ENCODE peak calls at places on chromosomes 2 and 18, in four cellular contexts. One of them, this sample, is unnamed.

GRCh38 chr2:114518738-114519137 is 76.3 kb downstream of the DPP10 start:
- DNase-seq in suprapubic skin: no peak
- DNase-seq in endothelial cell of umbilical vein: no peak
- DNase-seq in mucosa of descending colon: no peak
- DNase-seq in this sample: no peak

GRCh38 chr2:124066776-124067175 is 41.7 kb downstream of the CNTNAP5 start:
- DNase-seq in mucosa of descending colon: no peak
- DNase-seq in endothelial cell of umbilical vein: no peak
- DNase-seq in suprapubic skin: no peak
- DNase-seq in this sample: no peak

GRCh38 chr18:58604301-58604700 is 24.6 kb downstream of the ALPK2 start:
- DNase-seq in suprapubic skin: no peak
- DNase-seq in mucosa of descending colon: no peak
- DNase-seq in endothelial cell of umbilical vein: no peak
- DNase-seq in this sample: no peak

GRCh38 chr2:44902767-44903166 is 38.7 kb upstream of the SIX3 start:
- DNase-seq in endothelial cell of umbilical vein: no peak
- DNase-seq in suprapubic skin: no peak
- DNase-seq in mucosa of descending colon: no peak
- DNase-seq in this sample: no peak

GRCh38 chr18:75053028-75053624 is 155.8 kb downstream of the PTGR3 start:
- DNase-seq in endothelial cell of umbilical vein: no peak
- DNase-seq in mucosa of descending colon: no peak
- DNase-seq in suprapubic skin: no peak
- DNase-seq in this sample: no peak

GRCh38 chr2:235577404-235578330 is 83.8 kb downstream of the AGAP1 start:
- DNase-seq in mucosa of descending colon: no peak
- DNase-seq in suprapubic skin: no peak
- DNase-seq in endothelial cell of umbilical vein: no peak
- DNase-seq in this sample: no peak

GRCh38 chr2:145484443-145485086 is 964.6 kb upstream of the ZEB2 start:
- DNase-seq in mucosa of descending colon: no peak
- DNase-seq in suprapubic skin: no peak
- DNase-seq in endothelial cell of umbilical vein: peak
- DNase-seq in this sample: no peak

GRCh38 chr2:38386377-38386776 is 9.3 kb upstream of the ATL2 start:
- DNase-seq in endothelial cell of umbilical vein: no peak
- DNase-seq in mucosa of descending colon: no peak
- DNase-seq in suprapubic skin: no peak
- DNase-seq in this sample: no peak

GRCh38 chr2:68935471-68935870 is 17.2 kb downstream of the GKN2 start:
- DNase-seq in mucosa of descending colon: no peak
- DNase-seq in endothelial cell of umbilical vein: no peak
- DNase-seq in suprapubic skin: no peak
- DNase-seq in this sample: no peak

GRCh38 chr2:99880148-99880983 is 262.0 kb downstream of the AFF3 start:
- DNase-seq in endothelial cell of umbilical vein: peak
- DNase-seq in mucosa of descending colon: no peak
- DNase-seq in suprapubic skin: no peak
- DNase-seq in this sample: no peak

GRCh38 chr18:61201516-61201915 is 131.7 kb upstream of the CDH20 start:
- DNase-seq in mucosa of descending colon: no peak
- DNase-seq in endothelial cell of umbilical vein: no peak
- DNase-seq in suprapubic skin: no peak
- DNase-seq in this sample: no peak

GRCh38 chr2:117771969-117772630 is 42.4 kb upstream of the DDX18 start:
- DNase-seq in mucosa of descending colon: no peak
- DNase-seq in endothelial cell of umbilical vein: peak
- DNase-seq in suprapubic skin: no peak
- DNase-seq in this sample: no peak
- TF ChIP-seq CTCF in mucosa of descending colon: no peak
- TF ChIP-seq CTCF in endothelial cell of umbilical vein: no peak
- TF ChIP-seq CTCF in suprapubic skin: no peak
- TF ChIP-seq CTCF in this sample: peak

GRCh38 chr2:2701813-2702212 is 370.7 kb upstream of the MYT1L start:
- DNase-seq in suprapubic skin: no peak
- DNase-seq in mucosa of descending colon: no peak
- DNase-seq in endothelial cell of umbilical vein: no peak
- DNase-seq in this sample: no peak

GRCh38 chr2:2696341-2697132 is 365.5 kb upstream of the MYT1L start:
- DNase-seq in endothelial cell of umbilical vein: no peak
- DNase-seq in suprapubic skin: no peak
- DNase-seq in mucosa of descending colon: no peak
- DNase-seq in this sample: no peak

GRCh38 chr2:2701176-2701781 is 370.2 kb upstream of the MYT1L start:
- DNase-seq in endothelial cell of umbilical vein: no peak
- DNase-seq in mucosa of descending colon: no peak
- DNase-seq in suprapubic skin: no peak
- DNase-seq in this sample: no peak

GRCh38 chr2:2699117-2699497 is 368.0 kb upstream of the MYT1L start:
- DNase-seq in endothelial cell of umbilical vein: no peak
- DNase-seq in suprapubic skin: no peak
- DNase-seq in mucosa of descending colon: no peak
- DNase-seq in this sample: no peak

DNA sequence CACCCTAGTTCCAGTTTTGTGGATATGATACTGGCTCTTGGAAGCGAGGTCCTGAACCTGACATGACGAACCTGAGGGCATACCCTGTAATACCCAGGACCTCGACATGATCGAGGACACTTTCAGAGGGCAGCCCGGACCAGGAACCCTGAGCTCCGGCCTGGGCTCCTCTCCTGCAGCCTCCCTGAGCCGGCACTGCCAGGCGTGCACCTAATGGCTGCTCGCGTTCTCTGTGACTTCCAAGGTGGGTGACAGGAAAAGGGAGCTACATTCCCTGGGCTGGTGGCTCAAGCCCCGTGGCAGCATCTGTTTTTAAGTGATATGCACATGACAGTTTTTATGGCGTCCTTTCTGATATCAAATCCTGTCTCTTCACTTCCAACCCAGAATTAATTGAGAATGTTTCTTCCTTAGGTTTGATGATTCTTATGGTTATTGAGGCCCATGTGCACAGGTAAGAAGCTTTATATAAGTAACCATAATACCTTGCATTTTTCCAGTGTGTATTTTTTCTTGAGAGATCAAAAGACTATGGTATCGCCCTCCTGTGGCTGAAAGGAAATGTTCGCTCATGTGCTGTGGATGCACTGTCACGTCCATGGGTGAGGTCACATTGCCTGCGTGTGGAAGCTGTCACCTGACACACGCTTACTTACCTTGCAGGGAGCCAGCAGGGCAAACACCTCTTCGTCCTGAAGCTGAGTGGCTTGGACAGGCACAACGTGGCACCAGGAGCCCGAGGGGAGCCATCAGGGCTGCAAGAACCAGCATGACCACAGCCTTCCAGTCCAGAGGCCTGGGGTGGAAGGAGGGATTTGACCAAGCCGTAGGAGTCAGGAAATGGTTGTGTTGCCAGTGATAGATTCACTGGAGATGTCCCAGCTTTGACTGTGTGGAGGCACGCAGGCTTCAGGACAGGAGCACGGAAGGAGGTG is 367.4 kb upstream of the MYT1L start:
- DNase-seq in endothelial cell of umbilical vein: no peak
- DNase-seq in suprapubic skin: no peak
- DNase-seq in mucosa of descending colon: no peak
- DNase-seq in this sample: no peak
- TF ChIP-seq CTCF in endothelial cell of umbilical vein: no peak
- TF ChIP-seq CTCF in suprapubic skin: no peak
- TF ChIP-seq CTCF in mucosa of descending colon: no peak
- TF ChIP-seq CTCF in this sample: peak

GRCh38 chr2:127107622-127107999 is 657 bp upstream of the BIN1 start:
- DNase-seq in mucosa of descending colon: no peak
- DNase-seq in suprapubic skin: peak
- DNase-seq in endothelial cell of umbilical vein: no peak
- DNase-seq in this sample: no peak
- TF ChIP-seq CTCF in mucosa of descending colon: no peak
- TF ChIP-seq CTCF in suprapubic skin: no peak
- TF ChIP-seq CTCF in endothelial cell of umbilical vein: peak
- TF ChIP-seq CTCF in this sample: peak

GRCh38 chr18:44568343-44568742 is 112.3 kb upstream of the SETBP1 start:
- DNase-seq in mucosa of descending colon: no peak
- DNase-seq in suprapubic skin: no peak
- DNase-seq in endothelial cell of umbilical vein: no peak
- DNase-seq in this sample: no peak
- TF ChIP-seq CTCF in mucosa of descending colon: no peak
- TF ChIP-seq CTCF in suprapubic skin: no peak
- TF ChIP-seq CTCF in endothelial cell of umbilical vein: no peak
- TF ChIP-seq CTCF in this sample: no peak